ENCODE peak calls at places on chromosomes 6 and 20, in six cellular contexts. F is colonic mucosa; V is HEK293T; Y is K562; W is OCI-LY7; G is CD4-positive, alpha-beta T cell. K is an unnamed sample.

GRCh38 chr20:56625837-56626236 is 3.3 kb upstream of the TFAP2C start:
- DNase-seq in Y (no peak), G (no peak), F (no peak), W (no peak), V (no peak), K (no peak)

GRCh38 chr6:105522626-105523322 is 119.9 kb upstream of the PREP start:
- DNase-seq in Y (peak; percentile 26), F (no peak), W (no peak), G (no peak), V (no peak), K (no peak)

GRCh38 chr6:19535351-19535750 is 301.8 kb upstream of the ID4 start:
- DNase-seq in V (no peak), W (no peak), G (no peak), F (no peak), Y (no peak), K (no peak)

GRCh38 chr20:37564388-37565133 is 36.9 kb upstream of the BLCAP start:
- DNase-seq in Y (peak; percentile 82), G (peak; percentile 25), V (peak; percentile 85), F (peak; percentile 34), W (peak; percentile 47), K (peak; percentile 7)

GRCh38 chr6:129643968-129644367 is 66.0 kb downstream of the ARHGAP18 start:
- DNase-seq in G (no peak), F (no peak), Y (no peak), V (no peak), W (no peak), K (no peak)

GRCh38 chr6:26445934-26446667 is 5.8 kb downstream of the BTN3A3 start:
- DNase-seq in V (no peak), W (no peak), F (no peak), G (no peak), Y (no peak), K (peak; percentile 1)

GRCh38 chr6:72975346-72975745 is 249.9 kb downstream of the KHDC1L start:
- DNase-seq in F (no peak), Y (no peak), G (no peak), W (no peak), V (no peak), K (no peak)

GRCh38 chr20:59152559-59153354 is 10.9 kb upstream of the ZNF831 start:
- DNase-seq in F (no peak), V (no peak), W (no peak), Y (no peak), G (no peak), K (no peak)

GRCh38 chr6:83480470-83480869 is 31.9 kb upstream of the PRSS35 start:
- DNase-seq in F (no peak), G (no peak), V (no peak), Y (no peak), W (no peak), K (no peak)

GRCh38 chr6:32944265-32944664 is 3.4 kb upstream of the HLA-DMB start:
- DNase-seq in V (no peak), F (no peak), Y (no peak), G (no peak), W (peak; percentile 95), K (no peak)

GRCh38 chr6:20835315-20836010 is 301.2 kb downstream of the CDKAL1 start:
- DNase-seq in G (no peak), F (no peak), Y (no peak), W (no peak), V (no peak), K (no peak)

GRCh38 chr6:110178626-110179405 is 654 bp downstream of the WASF1 start:
- DNase-seq in G (peak; percentile 50), F (peak; percentile 55), Y (peak; percentile 50), V (peak; percentile 50), W (peak; percentile 79), K (peak; percentile 84)

GRCh38 chr6:125511809-125512341 is 210.1 kb upstream of the HDDC2 start:
- DNase-seq in V (no peak), F (no peak), Y (no peak), W (no peak), G (no peak), K (no peak)

GRCh38 chr6:27209659-27210269 is 37.7 kb upstream of the PRSS16 start:
- DNase-seq in W (no peak), G (no peak), Y (peak; percentile 26), F (no peak), V (peak; percentile 27), K (no peak)

GRCh38 chr6:141123084-141123483 is 1009.6 kb upstream of the GJE1 start:
- DNase-seq in F (no peak), V (no peak), W (no peak), G (no peak), Y (no peak), K (no peak)

GRCh38 chr6:35727935-35728662 is 8.7 kb upstream of the ARMC12 start:
- DNase-seq in F (peak; percentile 89), G (peak; percentile 82), Y (peak; percentile 93), W (peak; percentile 94), V (peak; percentile 70), K (peak; percentile 84)

GRCh38 chr6:127539292-127539691 is 20.2 kb upstream of the MTCL3 start:
- DNase-seq in Y (no peak), G (no peak), W (peak; percentile 20), V (no peak), F (no peak), K (no peak)

GRCh38 chr20:56381501-56381900 is 10.5 kb downstream of the AURKA start:
- DNase-seq in W (no peak), V (no peak), Y (no peak), G (no peak), F (no peak), K (no peak)

GRCh38 chr6:130655586-130655985 is 171.6 kb upstream of the SMLR1 start:
- DNase-seq in G (no peak), W (no peak), Y (no peak), V (no peak), F (no peak), K (no peak)

GRCh38 chr6:50239853-50240252 is 190.1 kb upstream of the DEFB112 start:
- DNase-seq in Y (no peak), F (no peak), V (no peak), G (no peak), W (no peak), K (no peak)

GRCh38 chr6:6847591-6847990 is 259.1 kb downstream of the LY86 start:
- DNase-seq in V (no peak), Y (no peak), W (no peak), F (no peak), G (no peak), K (no peak)

GRCh38 chr6:25883991-25884390 is 9.9 kb upstream of the SLC17A3 start:
- DNase-seq in W (no peak), F (no peak), Y (no peak), V (no peak), G (no peak), K (no peak)

GRCh38 chr6:53112871-53113270 is 35.8 kb downstream of the GCM1 start:
- DNase-seq in G (no peak), V (no peak), F (no peak), Y (no peak), W (no peak), K (no peak)

GRCh38 chr20:36641506-36641843 is 4.5 kb downstream of the SLA2 start:
- DNase-seq in G (no peak), Y (no peak), V (no peak), W (no peak), F (no peak), K (no peak)

GRCh38 chr6:142242269-142242668 is 59.5 kb upstream of the ADGRG6 start:
- DNase-seq in F (no peak), V (no peak), Y (no peak), G (no peak), W (no peak), K (no peak)

GRCh38 chr6:101558712-101559111 is 165.2 kb downstream of the GRIK2 start:
- DNase-seq in Y (no peak), G (no peak), W (no peak), F (no peak), V (no peak), K (no peak)

GRCh38 chr20:1184638-1185315 is at the start of gene TMEM74B:
- DNase-seq in Y (peak; percentile 68), W (no peak), V (no peak), G (no peak), F (no peak), K (no peak)